ENCODE peak calls at places on chromosomes 6 and 20, in six cellular contexts. One of them, this sample, is unnamed.

GRCh38 chr6:168968228-168968627 is 285.4 kb downstream of the THBS2 start:
- DNase-seq in adrenal gland: no peak
- DNase-seq in IMR-90: peak
- DNase-seq in tibial nerve: peak
- DNase-seq in ovary: no peak
- DNase-seq in upper lobe of left lung: no peak
- DNase-seq in this sample: no peak

GRCh38 chr6:75210885-75211739 is 5.3 kb upstream of the COL12A1 start:
- DNase-seq in upper lobe of left lung: no peak
- DNase-seq in tibial nerve: no peak
- DNase-seq in ovary: peak
- DNase-seq in adrenal gland: no peak
- DNase-seq in IMR-90: peak
- DNase-seq in this sample: peak

GRCh38 chr6:42099340-42100028 is 42.9 kb downstream of the C6orf132 start:
- DNase-seq in upper lobe of left lung: no peak
- DNase-seq in tibial nerve: peak
- DNase-seq in ovary: no peak
- DNase-seq in adrenal gland: peak
- DNase-seq in IMR-90: peak
- DNase-seq in this sample: peak

GRCh38 chr6:16184129-16184528 is 54.3 kb upstream of the GMPR start:
- DNase-seq in adrenal gland: peak
- DNase-seq in ovary: no peak
- DNase-seq in tibial nerve: no peak
- DNase-seq in IMR-90: peak
- DNase-seq in upper lobe of left lung: no peak
- DNase-seq in this sample: peak

GRCh38 chr6:143745160-143746133 is 67.7 kb downstream of the PHACTR2 start:
- DNase-seq in adrenal gland: peak
- DNase-seq in IMR-90: peak
- DNase-seq in tibial nerve: no peak
- DNase-seq in upper lobe of left lung: no peak
- DNase-seq in ovary: peak
- DNase-seq in this sample: peak

GRCh38 chr6:134714679-134715078 is 235.2 kb downstream of the ALDH8A1 start:
- DNase-seq in adrenal gland: no peak
- DNase-seq in IMR-90: peak
- DNase-seq in ovary: no peak
- DNase-seq in upper lobe of left lung: peak
- DNase-seq in tibial nerve: no peak
- DNase-seq in this sample: peak

GRCh38 chr6:90450268-90450953 is 136.5 kb downstream of the MAP3K7 start:
- DNase-seq in IMR-90: no peak
- DNase-seq in adrenal gland: no peak
- DNase-seq in ovary: no peak
- DNase-seq in upper lobe of left lung: no peak
- DNase-seq in tibial nerve: no peak
- DNase-seq in this sample: no peak

GRCh38 chr6:165717732-165718465 is 54.9 kb upstream of the PDE10A start:
- DNase-seq in IMR-90: peak
- DNase-seq in adrenal gland: no peak
- DNase-seq in tibial nerve: no peak
- DNase-seq in upper lobe of left lung: no peak
- DNase-seq in ovary: no peak
- DNase-seq in this sample: no peak

GRCh38 chr6:6538301-6538700 is 50.2 kb upstream of the LY86 start:
- DNase-seq in tibial nerve: no peak
- DNase-seq in IMR-90: no peak
- DNase-seq in upper lobe of left lung: no peak
- DNase-seq in ovary: no peak
- DNase-seq in adrenal gland: no peak
- DNase-seq in this sample: no peak

DNA sequence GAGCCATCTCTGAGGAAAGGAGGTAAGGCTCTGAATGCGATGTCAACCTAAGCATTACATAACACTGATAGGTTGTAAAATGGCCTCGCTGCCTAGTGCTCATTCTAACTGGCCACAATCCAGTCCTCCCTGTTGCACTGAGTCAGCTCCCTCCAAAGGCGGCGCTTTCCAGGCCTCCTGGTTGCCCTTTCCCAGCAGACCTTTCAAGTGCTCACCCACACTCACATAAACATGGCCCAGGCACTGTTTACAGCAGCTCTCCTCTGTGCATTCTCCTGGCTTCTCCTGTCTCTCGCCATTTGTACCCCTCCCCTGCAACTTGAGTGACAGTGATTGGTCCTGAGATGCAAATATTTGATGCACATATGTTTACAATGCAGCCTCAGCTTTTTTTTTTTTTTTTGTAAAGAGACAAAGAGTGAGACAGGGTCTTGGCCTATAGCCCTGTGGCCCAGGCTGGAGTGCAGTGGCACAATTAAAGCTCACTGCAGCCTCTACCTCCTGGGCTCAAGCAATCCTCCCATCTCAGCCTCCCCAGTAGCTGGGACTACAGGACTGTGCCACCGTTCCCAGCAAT is 36.8 kb upstream of the PRND start:
- DNase-seq in IMR-90: peak
- DNase-seq in tibial nerve: no peak
- DNase-seq in adrenal gland: no peak
- DNase-seq in ovary: peak
- DNase-seq in upper lobe of left lung: no peak
- DNase-seq in this sample: no peak
- H3K27ac ChIP-seq in IMR-90: no peak
- H3K27ac ChIP-seq in tibial nerve: peak
- H3K27ac ChIP-seq in adrenal gland: no peak
- H3K27ac ChIP-seq in ovary: peak
- H3K27ac ChIP-seq in upper lobe of left lung: no peak
- H3K27ac ChIP-seq in this sample: no peak

GRCh38 chr6:21026576-21027273 is 492.5 kb downstream of the CDKAL1 start:
- DNase-seq in IMR-90: peak
- DNase-seq in tibial nerve: no peak
- DNase-seq in upper lobe of left lung: no peak
- DNase-seq in ovary: no peak
- DNase-seq in adrenal gland: no peak
- DNase-seq in this sample: no peak
- TF ChIP-seq POLR2A in IMR-90: no peak
- TF ChIP-seq POLR2A in tibial nerve: no peak
- TF ChIP-seq POLR2A in upper lobe of left lung: no peak
- TF ChIP-seq POLR2A in ovary: no peak
- TF ChIP-seq POLR2A in adrenal gland: no peak
- TF ChIP-seq POLR2A in this sample: no peak

GRCh38 chr6:11054722-11055121 is 10.6 kb upstream of the ELOVL2 start:
- DNase-seq in ovary: no peak
- DNase-seq in tibial nerve: no peak
- DNase-seq in adrenal gland: no peak
- DNase-seq in upper lobe of left lung: no peak
- DNase-seq in IMR-90: peak
- DNase-seq in this sample: no peak
- H3K27ac ChIP-seq in ovary: no peak
- H3K27ac ChIP-seq in tibial nerve: no peak
- H3K27ac ChIP-seq in adrenal gland: no peak
- H3K27ac ChIP-seq in upper lobe of left lung: no peak
- H3K27ac ChIP-seq in IMR-90: no peak
- H3K27ac ChIP-seq in this sample: peak

DNA sequence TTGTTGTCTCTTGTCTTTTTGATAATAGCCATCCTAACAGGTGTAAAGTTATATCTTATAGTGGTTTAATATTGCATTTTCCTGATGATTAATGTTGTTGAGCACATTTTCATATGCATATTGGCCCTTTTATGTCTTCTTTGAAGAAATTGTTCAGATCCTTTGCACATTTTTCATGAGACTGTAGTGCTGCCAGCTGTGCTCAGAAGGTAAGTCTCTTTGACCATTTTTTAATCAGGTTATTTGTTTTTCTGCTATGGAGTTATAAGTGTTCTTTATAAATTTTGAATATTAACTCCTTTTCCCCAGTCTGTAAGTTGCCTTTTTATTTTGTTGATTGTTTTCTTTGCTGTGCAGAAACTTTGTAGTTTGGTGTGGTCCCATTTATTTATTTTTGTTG is 55.8 kb upstream of the ZNF184 start:
- DNase-seq in adrenal gland: no peak
- DNase-seq in upper lobe of left lung: no peak
- DNase-seq in ovary: no peak
- DNase-seq in IMR-90: no peak
- DNase-seq in tibial nerve: no peak
- DNase-seq in this sample: no peak
- TF ChIP-seq POLR2A in adrenal gland: no peak
- TF ChIP-seq POLR2A in upper lobe of left lung: no peak
- TF ChIP-seq POLR2A in ovary: no peak
- TF ChIP-seq POLR2A in IMR-90: no peak
- TF ChIP-seq POLR2A in tibial nerve: no peak
- TF ChIP-seq POLR2A in this sample: no peak

GRCh38 chr6:32177788-32178546 is at the start of gene RNF5:
- DNase-seq in adrenal gland: peak
- DNase-seq in ovary: peak
- DNase-seq in tibial nerve: peak
- DNase-seq in upper lobe of left lung: peak
- DNase-seq in IMR-90: peak
- DNase-seq in this sample: peak

GRCh38 chr6:32181890-32182529 is 2.0 kb downstream of the AGER start:
- DNase-seq in IMR-90: no peak
- DNase-seq in tibial nerve: no peak
- DNase-seq in upper lobe of left lung: peak
- DNase-seq in adrenal gland: no peak
- DNase-seq in ovary: no peak
- DNase-seq in this sample: no peak

GRCh38 chr6:32178547-32179440 is 589 bp downstream of the RNF5 start:
- DNase-seq in tibial nerve: no peak
- DNase-seq in upper lobe of left lung: peak
- DNase-seq in adrenal gland: no peak
- DNase-seq in IMR-90: no peak
- DNase-seq in ovary: no peak
- DNase-seq in this sample: no peak

GRCh38 chr6:32181148-32181702 is 2.8 kb downstream of the AGER start:
- DNase-seq in tibial nerve: no peak
- DNase-seq in IMR-90: no peak
- DNase-seq in ovary: no peak
- DNase-seq in adrenal gland: peak
- DNase-seq in upper lobe of left lung: no peak
- DNase-seq in this sample: no peak

GRCh38 chr6:32179746-32180405 is 1.7 kb downstream of the RNF5 start:
- DNase-seq in tibial nerve: no peak
- DNase-seq in upper lobe of left lung: no peak
- DNase-seq in IMR-90: no peak
- DNase-seq in adrenal gland: no peak
- DNase-seq in ovary: no peak
- DNase-seq in this sample: no peak
- H3K27ac ChIP-seq in tibial nerve: no peak
- H3K27ac ChIP-seq in upper lobe of left lung: no peak
- H3K27ac ChIP-seq in IMR-90: no peak
- H3K27ac ChIP-seq in adrenal gland: no peak
- H3K27ac ChIP-seq in ovary: no peak
- H3K27ac ChIP-seq in this sample: no peak

DNA sequence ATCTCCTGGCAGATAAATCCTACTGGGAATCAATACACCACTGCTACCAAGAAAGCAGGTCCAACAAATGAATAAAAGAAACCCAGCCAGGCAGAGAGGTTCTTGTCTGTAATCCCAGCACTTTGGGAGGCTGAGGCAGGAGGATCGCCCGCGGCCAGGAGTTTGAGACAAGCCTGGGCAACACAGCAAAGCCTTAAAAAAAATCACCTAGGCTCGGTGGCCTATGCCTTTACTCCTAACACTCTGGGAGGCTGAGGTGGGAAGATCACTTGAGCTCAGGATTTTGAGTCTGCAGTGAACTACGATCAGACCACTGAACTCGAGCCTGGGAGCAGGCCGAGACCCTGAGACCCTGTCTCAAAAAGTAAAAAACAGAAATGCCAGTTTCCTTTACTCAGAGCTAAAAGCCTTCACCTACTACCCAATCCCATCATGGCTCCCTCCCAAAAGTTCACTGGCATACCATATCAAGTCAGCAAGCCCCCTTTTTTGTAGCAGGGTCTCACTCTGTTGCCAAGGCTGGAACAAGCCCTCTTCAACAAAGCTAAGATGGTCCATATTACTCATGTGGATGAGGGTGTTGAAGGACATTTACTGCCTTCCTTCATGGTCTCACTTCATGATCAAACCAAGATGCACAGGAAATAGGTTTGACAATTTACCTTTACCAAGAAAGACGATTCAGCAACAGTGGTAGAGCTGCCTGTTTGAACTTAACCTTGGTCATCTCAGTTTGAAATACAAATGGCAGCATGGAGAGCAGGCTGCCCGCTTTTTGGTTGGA is 5.3 kb downstream of the SNX5 start:
- DNase-seq in tibial nerve: no peak
- DNase-seq in adrenal gland: no peak
- DNase-seq in IMR-90: no peak
- DNase-seq in ovary: no peak
- DNase-seq in upper lobe of left lung: no peak
- DNase-seq in this sample: no peak
- TF ChIP-seq POLR2A in tibial nerve: no peak
- TF ChIP-seq POLR2A in adrenal gland: no peak
- TF ChIP-seq POLR2A in IMR-90: no peak
- TF ChIP-seq POLR2A in ovary: no peak
- TF ChIP-seq POLR2A in upper lobe of left lung: no peak
- TF ChIP-seq POLR2A in this sample: no peak